ENCODE peak calls at places on chromosomes 1 and 21, in four cellular contexts. T, K, F and Y are unnamed samples. For H3K4me1, the result is how much of the 10 kb centered on the place peaks cover.

GRCh38 chr1:10384219-10384618 is 14.6 kb upstream of the PGD start:
- DNase-seq in F (no peak), T (no peak), K (no peak), Y (no peak)

GRCh38 chr1:224763126-224763764 is 147.1 kb downstream of the CNIH3 start:
- DNase-seq in T (no peak), F (no peak), K (no peak), Y (no peak)

GRCh38 chr21:37225440-37225839 is 41.7 kb downstream of the VPS26C start:
- DNase-seq in K (no peak), T (no peak), F (no peak), Y (no peak)

GRCh38 chr21:44911384-44912157 is 9.1 kb downstream of the ITGB2 start:
- DNase-seq in T (no peak), K (peak), F (no peak), Y (no peak)

GRCh38 chr1:24415910-24416665 is 486 bp downstream of the NIPAL3 start:
- DNase-seq in T (no peak), K (no peak), F (no peak), Y (peak)

GRCh38 chr1:192763756-192764155 is 45.1 kb upstream of the RGS2 start:
- DNase-seq in T (no peak), F (no peak), K (no peak), Y (peak)

GRCh38 chr1:47934243-47934805 is 62.9 kb downstream of the TRABD2B start:
- DNase-seq in T (no peak), F (peak), K (peak), Y (no peak)

GRCh38 chr1:45584351-45585109 is 689 bp downstream of the NASP start:
- DNase-seq in K (peak), T (peak), F (peak), Y (peak)

GRCh38 chr1:208047975-208048374 is 137.1 kb upstream of the CD34 start:
- DNase-seq in K (no peak), F (no peak), T (no peak), Y (no peak)

GRCh38 chr21:46549650-46550049 is 55.2 kb downstream of the S100B start:
- DNase-seq in T (no peak), K (peak), F (no peak), Y (no peak)

GRCh38 chr21:44398499-44398898 is 45.1 kb downstream of the TRPM2 start:
- DNase-seq in T (no peak), K (no peak), F (no peak), Y (no peak)

GRCh38 chr1:167934407-167935251 is 1.9 kb upstream of the DCAF6 start:
- DNase-seq in T (no peak), F (no peak), K (no peak), Y (peak)

GRCh38 chr1:21689531-21690165 is 20.5 kb upstream of the RAP1GAP start:
- DNase-seq in T (no peak), F (no peak), K (no peak), Y (no peak)

GRCh38 chr1:24075946-24076345 is 36.0 kb downstream of the MYOM3 start:
- DNase-seq in T (no peak), K (no peak), F (no peak), Y (no peak)

GRCh38 chr1:67855444-67855843 is 22.2 kb upstream of the GNG12 start:
- DNase-seq in F (no peak), T (no peak), K (no peak), Y (no peak)

GRCh38 chr1:220824031-220824989 is 37.6 kb downstream of the MTARC1 start:
- DNase-seq in F (no peak), K (no peak), T (no peak), Y (no peak)

GRCh38 chr1:92483442-92484170 is 3.1 kb downstream of the GFI1 start:
- DNase-seq in K (no peak), F (peak), T (no peak), Y (no peak)

GRCh38 chr21:35575280-35575915 is 484.9 kb downstream of the SETD4 start:
- DNase-seq in F (no peak), T (no peak), K (no peak), Y (no peak)

GRCh38 chr1:6419397-6419802 is 319 bp downstream of the HES2 start:
- DNase-seq in T (no peak), K (no peak), F (peak), Y (no peak)

GRCh38 chr1:93623875-93624274 is 57.8 kb downstream of the BCAR3 start:
- DNase-seq in F (no peak), T (no peak), K (no peak), Y (peak)

GRCh38 chr1:65495137-65495536 is 74.7 kb downstream of the LEPR start:
- DNase-seq in T (no peak), K (no peak), F (no peak), Y (no peak)

GRCh38 chr1:74650561-74650960 is 23.0 kb downstream of the ERICH3 start:
- DNase-seq in K (no peak), T (no peak), F (no peak), Y (no peak)

GRCh38 chr1:152110860-152111514 is 4.3 kb downstream of the TCHH start:
- DNase-seq in K (no peak), T (no peak), F (peak), Y (peak)

GRCh38 chr1:24694380-24694843 is 50.8 kb upstream of the CLIC4 start:
- DNase-seq in F (no peak), T (peak), K (no peak), Y (no peak)

GRCh38 chr1:167454929-167455785 is 63.2 kb downstream of the CD247 start:
- DNase-seq in K (peak), T (no peak), F (peak), Y (peak)

GRCh38 chr21:14889080-14889805 is 175.6 kb downstream of the NRIP1 start:
- DNase-seq in K (no peak), T (no peak), F (no peak), Y (peak)

GRCh38 chr1:95407146-95407863 is 173.3 kb downstream of the RWDD3 start:
- DNase-seq in T (no peak), K (no peak), F (peak), Y (no peak)

GRCh38 chr21:44455524-44456206 is 355 bp downstream of the LRRC3 start:
- DNase-seq in T (no peak), F (peak), K (peak), Y (peak)

GRCh38 chr1:234529661-234530237 is 50.8 kb upstream of the TARBP1 start:
- DNase-seq in K (no peak), T (no peak), F (no peak), Y (no peak)

GRCh38 chr1:59814180-59814900 is 409 bp upstream of the HOOK1 start:
- DNase-seq in T (peak), K (peak), F (peak), Y (peak)
- H3K27ac ChIP-seq in T (no peak), K (peak), F (no peak), Y (no peak)

GRCh38 chr1:212289262-212290077 is 4.3 kb downstream of the PPP2R5A start:
- DNase-seq in T (no peak), K (no peak), F (no peak), Y (no peak)
- H3K4me1 ChIP-seq in T (under half), K (under half), F (under half), Y (under half)

GRCh38 chr1:222815367-222815765 is 527 bp downstream of the DISP1 start:
- DNase-seq in K (no peak), T (no peak), F (no peak), Y (no peak)

GRCh38 chr1:222817529-222817928 is 2.7 kb downstream of the DISP1 start:
- DNase-seq in K (no peak), F (no peak), T (no peak), Y (peak)

GRCh38 chr1:222820159-222820732 is 5.4 kb downstream of the DISP1 start:
- DNase-seq in K (no peak), T (no peak), F (no peak), Y (peak)

GRCh38 chr1:222821239-222821638 is 6.4 kb downstream of the DISP1 start:
- DNase-seq in K (no peak), T (no peak), F (no peak), Y (peak)

GRCh38 chr1:222818171-222818570 is 3.3 kb downstream of the DISP1 start:
- DNase-seq in K (no peak), F (no peak), T (no peak), Y (peak)
- H3K27ac ChIP-seq in K (peak), F (no peak), T (no peak), Y (no peak)

GRCh38 chr1:26784886-26785285 is 2.9 kb upstream of the PIGV start:
- DNase-seq in K (no peak), F (no peak), T (no peak), Y (no peak)
- H3K4me1 ChIP-seq in K (half or more), F (under half), T (under half), Y (under half)

GRCh38 chr1:148263906-148264255 is 111.8 kb upstream of the NBPF11 start:
- DNase-seq in K (peak), F (no peak), T (no peak), Y (no peak)
- H3K27ac ChIP-seq in K (peak), F (peak), T (no peak), Y (peak)

DNA sequence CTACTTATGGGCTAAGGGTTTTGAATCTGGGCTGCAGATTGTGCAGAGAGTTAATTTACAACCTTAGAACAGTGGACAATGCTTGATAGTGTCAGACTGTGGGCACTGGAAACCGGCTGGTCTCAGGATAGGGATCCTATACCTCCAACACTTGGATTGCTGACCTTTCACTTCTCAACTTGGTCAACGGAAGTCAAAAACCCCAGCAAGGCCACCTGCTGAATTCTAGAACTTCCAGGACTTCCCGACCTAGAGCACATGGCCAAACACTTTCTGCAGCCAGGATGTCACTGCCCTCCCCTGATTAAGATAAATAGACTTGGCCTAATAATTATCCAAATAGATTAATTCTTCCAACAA is 336 bp upstream of the DENND2D start:
- DNase-seq in T (no peak), F (no peak), K (no peak), Y (no peak)
- H3K4me1 ChIP-seq in T (under half), F (under half), K (half or more), Y (under half)

GRCh38 chr1:108747128-108747827 is 804 bp downstream of the STXBP3 start:
- DNase-seq in F (peak), K (peak), T (peak), Y (peak)

GRCh38 chr1:108749081-108749480 is 2.6 kb downstream of the STXBP3 start:
- DNase-seq in F (no peak), T (no peak), K (no peak), Y (peak)

GRCh38 chr1:108753363-108753762 is 6.9 kb downstream of the STXBP3 start:
- DNase-seq in F (no peak), K (no peak), T (no peak), Y (no peak)

GRCh38 chr1:108747898-108748297 is 1.4 kb downstream of the STXBP3 start:
- DNase-seq in F (no peak), T (no peak), K (no peak), Y (no peak)

DNA sequence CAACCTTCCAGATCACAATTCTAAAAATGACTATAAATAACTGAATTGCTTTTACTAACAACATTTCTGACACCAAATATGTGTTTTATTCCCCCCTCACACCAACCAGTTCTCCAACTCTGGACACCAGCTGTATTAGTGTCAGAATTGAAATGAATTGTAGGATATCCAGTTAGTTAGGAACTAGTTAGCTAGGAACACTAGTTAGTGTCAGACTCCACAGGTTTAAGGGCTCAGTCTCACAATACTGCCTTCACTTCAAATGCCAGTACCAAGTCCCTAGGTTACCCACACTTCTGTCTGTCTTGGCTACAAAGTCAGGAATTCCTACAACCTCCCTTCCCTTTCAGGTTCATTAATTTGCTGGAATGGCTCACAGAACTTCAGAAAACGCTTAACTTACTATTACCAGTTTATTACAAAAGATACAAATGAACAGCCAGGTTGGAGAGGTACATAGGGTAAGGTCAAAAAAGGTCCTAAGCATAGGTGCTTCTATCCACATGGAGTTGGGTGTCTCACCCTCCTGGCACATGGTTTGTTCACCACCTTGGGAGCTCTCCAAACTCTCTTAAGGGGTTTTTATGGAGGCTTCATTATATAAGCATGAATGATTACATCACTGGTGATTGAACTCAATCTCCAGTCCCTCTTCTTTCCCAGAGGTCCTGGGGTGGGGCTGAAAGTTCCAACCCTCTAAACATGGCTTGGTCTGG is 4.2 kb downstream of the STXBP3 start:
- DNase-seq in F (no peak), K (no peak), T (no peak), Y (no peak)
- H3K27ac ChIP-seq in F (no peak), K (no peak), T (no peak), Y (no peak)

GRCh38 chr1:3077081-3077480 is 8.1 kb downstream of the PRDM16 start:
- DNase-seq in K (no peak), T (no peak), F (no peak), Y (no peak)

GRCh38 chr1:3074297-3074741 is 5.3 kb downstream of the PRDM16 start:
- DNase-seq in F (no peak), K (peak), T (no peak), Y (no peak)

GRCh38 chr1:3074800-3075199 is 5.8 kb downstream of the PRDM16 start:
- DNase-seq in K (peak), F (no peak), T (no peak), Y (no peak)

GRCh38 chr1:3076388-3076740 is 7.4 kb downstream of the PRDM16 start:
- DNase-seq in T (no peak), K (no peak), F (no peak), Y (no peak)

DNA sequence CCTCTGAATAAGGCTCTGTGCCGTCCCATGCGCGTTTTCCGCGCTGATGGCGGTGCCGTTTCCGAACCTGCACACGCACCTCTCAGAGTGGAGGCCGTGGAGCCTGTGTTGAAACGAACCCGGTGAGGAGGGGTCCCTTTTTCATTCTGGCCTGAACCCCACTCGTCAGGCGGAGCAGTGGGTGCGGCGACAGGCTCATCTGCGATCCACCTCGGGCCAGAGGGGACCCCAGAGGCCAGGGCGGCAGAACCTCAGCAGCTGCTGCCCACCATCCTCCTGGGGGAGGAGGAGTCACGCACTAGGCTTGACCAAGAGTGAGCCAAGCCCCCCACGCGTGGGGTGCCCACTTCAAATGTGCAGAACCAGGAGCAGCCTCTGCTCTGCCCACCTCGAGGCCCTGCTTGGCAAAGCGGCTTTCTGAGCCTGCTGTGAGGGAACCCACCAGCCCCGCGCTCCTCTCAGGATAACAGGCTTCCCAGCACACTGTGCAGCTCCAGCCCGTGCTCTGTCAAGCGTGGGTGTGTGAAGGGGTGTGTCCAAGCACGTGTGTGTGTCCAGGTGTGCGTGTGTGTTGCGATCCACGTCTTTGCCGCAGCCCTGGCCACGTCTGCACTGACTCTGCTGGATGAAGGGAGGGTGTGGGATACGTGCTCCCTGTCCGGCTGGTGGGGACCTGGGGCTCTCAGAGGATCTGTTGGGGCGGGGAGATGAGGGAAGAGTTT is 6.8 kb downstream of the PRDM16 start:
- DNase-seq in K (no peak), T (no peak), F (no peak), Y (no peak)
- H3K4me1 ChIP-seq in K (half or more), T (under half), F (under half), Y (under half)

GRCh38 chr1:15043934-15044333 is 109.6 kb upstream of the TMEM51 start:
- DNase-seq in K (no peak), F (no peak), T (no peak), Y (no peak)
- H3K27ac ChIP-seq in K (no peak), F (no peak), T (no peak), Y (no peak)